ENCODE peak calls at places on chromosomes 2 and 18, in four cellular contexts. W, Y, N and U are unnamed samples.

GRCh38 chr2:9174771-9175441 is 31.7 kb upstream of the ASAP2 start:
- DNase-seq in N (peak), Y (peak), W (no peak), U (peak)

GRCh38 chr2:48733067-48733503 is 22.4 kb downstream of the LHCGR start:
- DNase-seq in Y (no peak), N (no peak), W (no peak), U (no peak)

GRCh38 chr18:62634471-62634870 is 80.9 kb upstream of the PHLPP1 start:
- DNase-seq in W (no peak), Y (no peak), N (no peak), U (no peak)

GRCh38 chr2:176148758-176149483 is 2.4 kb upstream of the HOXD4 start:
- DNase-seq in W (no peak), N (no peak), Y (no peak), U (no peak)

GRCh38 chr2:86223098-86223681 is 23.9 kb downstream of the MRPL35 start:
- DNase-seq in N (no peak), Y (peak), W (peak), U (no peak)

GRCh38 chr18:60292186-60292585 is 80.4 kb downstream of the MC4R start:
- DNase-seq in W (no peak), N (no peak), Y (no peak), U (no peak)

GRCh38 chr2:85694052-85695025 is at the start of gene GNLY:
- DNase-seq in N (no peak), W (no peak), Y (no peak), U (no peak)

GRCh38 chr2:134245340-134245984 is 8.4 kb upstream of the MGAT5 start:
- DNase-seq in Y (peak), N (no peak), W (peak), U (peak)

GRCh38 chr2:28298406-28298805 is 94.3 kb upstream of the FOSL2 start:
- DNase-seq in N (no peak), W (no peak), Y (no peak), U (no peak)

GRCh38 chr2:216082388-216082733 is 642 bp downstream of the TMEM169 start:
- DNase-seq in Y (no peak), N (no peak), W (no peak), U (no peak)

GRCh38 chr2:439540-440465 is 151.9 kb upstream of the ALKAL2 start:
- DNase-seq in Y (no peak), W (no peak), N (no peak), U (no peak)

GRCh38 chr18:60411715-60412114 is 39.1 kb upstream of the MC4R start:
- DNase-seq in N (no peak), Y (no peak), W (no peak), U (no peak)

GRCh38 chr18:47036298-47036874 is 965 bp upstream of the ELOA2 start:
- DNase-seq in N (no peak), Y (peak), W (peak), U (peak)

GRCh38 chr18:48819276-48819675 is 131.5 kb downstream of the SMAD7 start:
- DNase-seq in N (no peak), Y (no peak), W (peak), U (no peak)

GRCh38 chr2:122028371-122029102 is 273.1 kb downstream of the TSN start:
- DNase-seq in W (no peak), Y (peak), N (peak), U (peak)

GRCh38 chr2:19746611-19747309 is 155.0 kb downstream of the TTC32 start:
- DNase-seq in W (no peak), N (no peak), Y (no peak), U (no peak)

GRCh38 chr2:72743481-72743880 is 82.4 kb downstream of the EXOC6B start:
- DNase-seq in Y (no peak), N (no peak), W (no peak), U (no peak)

GRCh38 chr2:66960161-66960560 is 437.0 kb upstream of the ETAA1 start:
- DNase-seq in N (no peak), Y (no peak), W (peak), U (no peak)

GRCh38 chr18:37405229-37405628 is 160.4 kb downstream of the CELF4 start:
- DNase-seq in N (no peak), W (no peak), Y (no peak), U (no peak)

GRCh38 chr2:217412721-217413120 is 552.9 kb upstream of the TNP1 start:
- DNase-seq in Y (no peak), W (no peak), N (no peak), U (no peak)

GRCh38 chr2:236945431-236946016 is 140.2 kb upstream of the COPS8 start:
- DNase-seq in Y (no peak), N (no peak), W (no peak), U (no peak)